ENCODE peak calls at places on chromosomes 5 and 9, in six cellular contexts. One of them, this sample, is unnamed.

GRCh38 chr5:154476343-154477213 is 1.4 kb downstream of the HAND1 start:
- DNase-seq in MM.1S: no peak
- DNase-seq in HCT116: no peak
- DNase-seq in GM12878: no peak
- DNase-seq in A549: no peak
- DNase-seq in SK-N-SH: no peak
- DNase-seq in this sample: no peak

GRCh38 chr9:30349526-30350513 is 2034.6 kb upstream of the ACO1 start:
- DNase-seq in MM.1S: no peak
- DNase-seq in HCT116: no peak
- DNase-seq in GM12878: no peak
- DNase-seq in A549: peak
- DNase-seq in SK-N-SH: no peak
- DNase-seq in this sample: no peak

GRCh38 chr9:73114958-73115357 is 36.7 kb upstream of the ANXA1 start:
- DNase-seq in MM.1S: no peak
- DNase-seq in HCT116: no peak
- DNase-seq in GM12878: no peak
- DNase-seq in A549: no peak
- DNase-seq in SK-N-SH: no peak
- DNase-seq in this sample: peak

GRCh38 chr9:105127863-105128220 is 116.6 kb upstream of the SLC44A1 start:
- DNase-seq in MM.1S: peak
- DNase-seq in HCT116: no peak
- DNase-seq in GM12878: peak
- DNase-seq in A549: no peak
- DNase-seq in SK-N-SH: no peak
- DNase-seq in this sample: peak

GRCh38 chr9:88661759-88662158 is 126.8 kb downstream of the NXNL2 start:
- DNase-seq in MM.1S: no peak
- DNase-seq in HCT116: no peak
- DNase-seq in GM12878: no peak
- DNase-seq in A549: peak
- DNase-seq in SK-N-SH: no peak
- DNase-seq in this sample: peak

GRCh38 chr9:96398582-96399334 is 15.2 kb upstream of the SLC35D2 start:
- DNase-seq in MM.1S: no peak
- DNase-seq in HCT116: no peak
- DNase-seq in GM12878: no peak
- DNase-seq in A549: no peak
- DNase-seq in SK-N-SH: no peak
- DNase-seq in this sample: no peak

GRCh38 chr5:84524491-84524890 is 139.8 kb upstream of the EDIL3 start:
- DNase-seq in MM.1S: no peak
- DNase-seq in HCT116: no peak
- DNase-seq in GM12878: no peak
- DNase-seq in A549: no peak
- DNase-seq in SK-N-SH: no peak
- DNase-seq in this sample: peak

GRCh38 chr9:81497096-81497495 is 192.3 kb downstream of the TLE1 start:
- DNase-seq in MM.1S: no peak
- DNase-seq in HCT116: no peak
- DNase-seq in GM12878: no peak
- DNase-seq in A549: no peak
- DNase-seq in SK-N-SH: no peak
- DNase-seq in this sample: no peak

GRCh38 chr5:109997191-109997590 is 307.5 kb downstream of the MAN2A1 start:
- DNase-seq in MM.1S: no peak
- DNase-seq in HCT116: no peak
- DNase-seq in GM12878: no peak
- DNase-seq in A549: no peak
- DNase-seq in SK-N-SH: no peak
- DNase-seq in this sample: no peak

GRCh38 chr5:168579987-168580508 is 880 bp upstream of the PANK3 start:
- DNase-seq in MM.1S: no peak
- DNase-seq in HCT116: no peak
- DNase-seq in GM12878: no peak
- DNase-seq in A549: no peak
- DNase-seq in SK-N-SH: no peak
- DNase-seq in this sample: no peak

GRCh38 chr5:37696190-37697021 is 143.4 kb downstream of the GDNF start:
- DNase-seq in MM.1S: no peak
- DNase-seq in HCT116: peak
- DNase-seq in GM12878: no peak
- DNase-seq in A549: peak
- DNase-seq in SK-N-SH: no peak
- DNase-seq in this sample: peak

GRCh38 chr5:37737326-37738056 is 102.3 kb downstream of the GDNF start:
- DNase-seq in MM.1S: no peak
- DNase-seq in HCT116: no peak
- DNase-seq in GM12878: no peak
- DNase-seq in A549: no peak
- DNase-seq in SK-N-SH: no peak
- DNase-seq in this sample: no peak

DNA sequence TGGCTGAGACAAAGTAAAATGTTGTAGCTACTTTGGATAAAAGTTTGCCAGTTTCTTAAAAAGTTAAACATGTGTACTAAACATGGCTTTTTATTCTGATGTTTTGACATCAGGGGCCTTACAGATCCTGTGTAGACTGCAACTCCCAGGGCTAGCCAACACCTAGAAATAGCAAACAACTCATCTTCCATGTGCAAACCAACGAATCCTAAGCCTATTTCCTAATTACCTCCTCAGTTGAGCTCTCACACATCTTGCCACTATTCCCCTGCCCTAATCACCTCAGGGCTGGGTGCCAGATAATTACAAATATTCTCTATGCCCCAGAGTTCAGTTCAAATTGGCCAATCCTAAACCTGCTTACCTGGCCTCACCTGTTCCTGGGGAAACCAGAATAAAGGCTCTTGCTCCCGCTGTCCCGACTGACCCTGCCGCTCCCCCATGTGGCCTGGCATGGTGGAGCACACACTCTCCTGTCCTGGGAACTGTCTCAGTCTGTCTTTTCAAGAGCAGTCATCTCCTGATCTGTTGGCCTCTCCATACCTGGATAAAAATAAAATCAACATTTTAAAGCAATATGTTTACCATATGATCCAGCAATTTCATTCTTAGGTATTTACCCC is 37.1 kb upstream of the FAM169A start:
- DNase-seq in MM.1S: peak
- DNase-seq in HCT116: peak
- DNase-seq in GM12878: no peak
- DNase-seq in A549: peak
- DNase-seq in SK-N-SH: peak
- DNase-seq in this sample: no peak
- TF ChIP-seq CTCF in MM.1S: peak
- TF ChIP-seq CTCF in HCT116: peak
- TF ChIP-seq CTCF in GM12878: peak
- TF ChIP-seq CTCF in A549: peak
- TF ChIP-seq CTCF in SK-N-SH: peak
- TF ChIP-seq CTCF in this sample: peak

GRCh38 chr9:136313111-136314055 is 9.5 kb upstream of the CCDC187 start:
- DNase-seq in MM.1S: no peak
- DNase-seq in HCT116: no peak
- DNase-seq in GM12878: no peak
- DNase-seq in A549: no peak
- DNase-seq in SK-N-SH: no peak
- DNase-seq in this sample: no peak

GRCh38 chr9:136311037-136311432 is 7.1 kb upstream of the CCDC187 start:
- DNase-seq in MM.1S: no peak
- DNase-seq in HCT116: no peak
- DNase-seq in GM12878: no peak
- DNase-seq in A549: no peak
- DNase-seq in SK-N-SH: no peak
- DNase-seq in this sample: no peak

GRCh38 chr9:136312436-136312835 is 8.5 kb upstream of the CCDC187 start:
- DNase-seq in MM.1S: peak
- DNase-seq in HCT116: no peak
- DNase-seq in GM12878: no peak
- DNase-seq in A549: peak
- DNase-seq in SK-N-SH: peak
- DNase-seq in this sample: peak

GRCh38 chr9:136310273-136311030 is 6.6 kb upstream of the CCDC187 start:
- DNase-seq in MM.1S: no peak
- DNase-seq in HCT116: no peak
- DNase-seq in GM12878: no peak
- DNase-seq in A549: no peak
- DNase-seq in SK-N-SH: no peak
- DNase-seq in this sample: no peak

DNA sequence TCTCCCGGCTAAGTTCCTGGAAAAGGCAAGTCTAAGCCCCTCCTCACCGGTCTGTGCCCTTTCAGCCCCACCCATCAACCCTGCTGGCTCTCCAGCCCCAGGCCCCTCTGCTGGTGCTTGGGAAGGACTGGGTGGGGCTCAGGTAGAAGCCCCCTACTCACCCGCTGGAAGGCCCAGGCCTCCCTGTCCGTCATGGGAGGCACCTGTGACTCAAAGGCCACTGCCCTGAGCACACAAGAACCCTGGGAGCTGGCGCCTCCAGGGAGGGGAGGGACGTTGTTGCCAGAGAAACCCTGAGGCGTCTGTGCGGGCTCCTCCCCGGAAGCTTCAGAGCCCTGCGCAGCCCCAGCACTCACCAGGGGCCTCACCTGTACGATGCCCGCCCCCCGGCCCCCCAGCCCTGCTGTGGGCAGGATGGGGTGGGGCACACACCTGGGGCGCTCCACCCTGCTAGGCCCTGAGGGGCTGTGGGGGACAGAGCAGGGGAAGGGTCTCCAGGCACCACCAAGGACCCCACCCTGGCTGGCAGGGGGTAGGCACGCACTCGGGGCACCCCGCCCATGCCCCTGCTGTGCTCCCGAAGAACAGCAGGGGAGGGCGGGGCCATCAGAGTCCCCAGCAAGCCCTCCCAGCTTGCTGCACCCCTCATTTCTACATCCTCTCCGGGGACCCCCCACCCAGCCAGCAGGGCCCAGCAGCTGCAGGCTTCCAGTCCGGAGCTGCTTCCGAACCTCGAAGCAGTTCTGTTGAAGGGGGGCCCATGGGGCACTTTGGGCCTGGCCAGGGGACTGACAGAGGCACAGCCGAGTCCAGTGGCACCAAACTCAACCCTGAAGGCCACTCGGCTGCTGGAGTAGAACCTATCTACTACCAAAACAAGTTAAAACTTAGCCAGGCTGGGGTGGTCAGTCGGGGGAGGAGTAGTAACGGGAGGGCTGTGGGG is 7.8 kb upstream of the CCDC187 start:
- DNase-seq in MM.1S: peak
- DNase-seq in HCT116: peak
- DNase-seq in GM12878: no peak
- DNase-seq in A549: peak
- DNase-seq in SK-N-SH: no peak
- DNase-seq in this sample: no peak
- H3K27ac ChIP-seq in MM.1S: no peak
- H3K27ac ChIP-seq in HCT116: peak
- H3K27ac ChIP-seq in GM12878: no peak
- H3K27ac ChIP-seq in A549: no peak
- H3K27ac ChIP-seq in SK-N-SH: no peak
- H3K27ac ChIP-seq in this sample: no peak

GRCh38 chr5:56459978-56460377 is 226.8 kb upstream of the ANKRD55 start:
- DNase-seq in MM.1S: no peak
- DNase-seq in HCT116: no peak
- DNase-seq in GM12878: no peak
- DNase-seq in A549: no peak
- DNase-seq in SK-N-SH: no peak
- DNase-seq in this sample: no peak

GRCh38 chr5:56459394-56459793 is 226.3 kb upstream of the ANKRD55 start:
- DNase-seq in MM.1S: no peak
- DNase-seq in HCT116: no peak
- DNase-seq in GM12878: no peak
- DNase-seq in A549: no peak
- DNase-seq in SK-N-SH: no peak
- DNase-seq in this sample: no peak

GRCh38 chr5:56461584-56461983 is 228.5 kb upstream of the ANKRD55 start:
- DNase-seq in MM.1S: no peak
- DNase-seq in HCT116: no peak
- DNase-seq in GM12878: no peak
- DNase-seq in A549: no peak
- DNase-seq in SK-N-SH: no peak
- DNase-seq in this sample: no peak

GRCh38 chr5:56457887-56458451 is 224.8 kb upstream of the ANKRD55 start:
- DNase-seq in MM.1S: no peak
- DNase-seq in HCT116: no peak
- DNase-seq in GM12878: no peak
- DNase-seq in A549: no peak
- DNase-seq in SK-N-SH: peak
- DNase-seq in this sample: peak

GRCh38 chr5:56460681-56461191 is 227.6 kb upstream of the ANKRD55 start:
- DNase-seq in MM.1S: no peak
- DNase-seq in HCT116: no peak
- DNase-seq in GM12878: no peak
- DNase-seq in A549: no peak
- DNase-seq in SK-N-SH: peak
- DNase-seq in this sample: peak
- H3K4me2 ChIP-seq in MM.1S: no peak
- H3K4me2 ChIP-seq in HCT116: no peak
- H3K4me2 ChIP-seq in GM12878: no peak
- H3K4me2 ChIP-seq in A549: peak
- H3K4me2 ChIP-seq in SK-N-SH: peak
- H3K4me2 ChIP-seq in this sample: no peak

GRCh38 chr9:103319979-103320378 is 324.8 kb downstream of the CYLC2 start:
- DNase-seq in MM.1S: no peak
- DNase-seq in HCT116: no peak
- DNase-seq in GM12878: no peak
- DNase-seq in A549: peak
- DNase-seq in SK-N-SH: peak
- DNase-seq in this sample: no peak
- TF ChIP-seq CTCF in MM.1S: no peak
- TF ChIP-seq CTCF in HCT116: no peak
- TF ChIP-seq CTCF in GM12878: no peak
- TF ChIP-seq CTCF in A549: no peak
- TF ChIP-seq CTCF in SK-N-SH: peak
- TF ChIP-seq CTCF in this sample: no peak

GRCh38 chr9:117218951-117219350 is 195.9 kb downstream of the ASTN2 start:
- DNase-seq in MM.1S: no peak
- DNase-seq in HCT116: no peak
- DNase-seq in GM12878: no peak
- DNase-seq in A549: no peak
- DNase-seq in SK-N-SH: no peak
- DNase-seq in this sample: no peak

DNA sequence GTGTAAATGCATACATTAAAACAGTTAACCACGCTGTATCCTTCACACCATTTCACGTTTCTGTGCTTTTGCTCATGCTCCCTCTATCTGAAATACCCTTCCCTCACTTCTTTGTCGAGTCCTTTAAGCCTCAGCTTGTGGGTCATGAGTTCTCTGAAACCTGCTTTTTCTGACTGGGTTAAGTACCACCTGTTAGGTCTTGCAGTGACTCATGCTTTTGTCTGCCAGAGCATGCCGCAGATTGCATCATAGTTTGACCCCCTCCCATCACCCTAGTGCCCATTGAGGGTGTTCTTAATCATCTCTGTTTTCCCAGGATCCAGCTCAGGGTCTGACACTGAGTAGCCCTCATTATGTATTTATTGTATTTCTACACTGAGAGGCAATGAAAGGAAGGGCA is 190.2 kb downstream of the ASTN2 start:
- DNase-seq in MM.1S: no peak
- DNase-seq in HCT116: no peak
- DNase-seq in GM12878: no peak
- DNase-seq in A549: no peak
- DNase-seq in SK-N-SH: no peak
- DNase-seq in this sample: no peak
- H3K27ac ChIP-seq in MM.1S: no peak
- H3K27ac ChIP-seq in HCT116: no peak
- H3K27ac ChIP-seq in GM12878: no peak
- H3K27ac ChIP-seq in A549: no peak
- H3K27ac ChIP-seq in SK-N-SH: no peak
- H3K27ac ChIP-seq in this sample: no peak